ENCODE peak calls at places on chromosomes 7 and 10, in five cellular contexts. One of them, this sample, is unnamed.

GRCh38 chr10:87089746-87090145 is 4.9 kb downstream of the GLUD1 start:
- DNase-seq in NAMALWA: no peak
- DNase-seq in left ventricle myocardium inferior: no peak
- DNase-seq in right atrium auricular region: no peak
- DNase-seq in colonic mucosa: no peak
- DNase-seq in this sample: no peak

GRCh38 chr10:117175901-117176534 is 21.3 kb upstream of the KCNK18 start:
- DNase-seq in colonic mucosa: peak; percentile 86
- DNase-seq in right atrium auricular region: peak; percentile 84
- DNase-seq in left ventricle myocardium inferior: peak; percentile 76
- DNase-seq in NAMALWA: peak; percentile 78
- DNase-seq in this sample: peak; percentile 82

GRCh38 chr10:43204943-43205671 is 61.8 kb downstream of the RASGEF1A start:
- DNase-seq in NAMALWA: peak; percentile 82
- DNase-seq in colonic mucosa: peak; percentile 36
- DNase-seq in right atrium auricular region: no peak
- DNase-seq in left ventricle myocardium inferior: no peak
- DNase-seq in this sample: peak; percentile 73

GRCh38 chr10:131825960-131826650 is 74.7 kb upstream of the PPP2R2D start:
- DNase-seq in left ventricle myocardium inferior: no peak
- DNase-seq in colonic mucosa: no peak
- DNase-seq in NAMALWA: no peak
- DNase-seq in right atrium auricular region: no peak
- DNase-seq in this sample: no peak

GRCh38 chr7:105587899-105588690 is 6.8 kb upstream of the EFCAB10 start:
- DNase-seq in colonic mucosa: no peak
- DNase-seq in NAMALWA: peak; percentile 43
- DNase-seq in left ventricle myocardium inferior: no peak
- DNase-seq in right atrium auricular region: no peak
- DNase-seq in this sample: peak; percentile 48

GRCh38 chr10:113320980-113321379 is 231.9 kb upstream of the HABP2 start:
- DNase-seq in colonic mucosa: no peak
- DNase-seq in left ventricle myocardium inferior: no peak
- DNase-seq in NAMALWA: no peak
- DNase-seq in right atrium auricular region: no peak
- DNase-seq in this sample: no peak

GRCh38 chr10:98134117-98134430 is 383 bp upstream of the R3HCC1L start:
- DNase-seq in NAMALWA: peak; percentile 11
- DNase-seq in right atrium auricular region: no peak
- DNase-seq in left ventricle myocardium inferior: no peak
- DNase-seq in colonic mucosa: no peak
- DNase-seq in this sample: no peak

GRCh38 chr10:58951750-58952149 is 224.7 kb upstream of the PHYHIPL start:
- DNase-seq in left ventricle myocardium inferior: no peak
- DNase-seq in colonic mucosa: no peak
- DNase-seq in right atrium auricular region: no peak
- DNase-seq in NAMALWA: no peak
- DNase-seq in this sample: no peak

GRCh38 chr7:117020605-117021002 is 67.3 kb downstream of the ST7 start:
- DNase-seq in left ventricle myocardium inferior: no peak
- DNase-seq in right atrium auricular region: no peak
- DNase-seq in colonic mucosa: no peak
- DNase-seq in NAMALWA: no peak
- DNase-seq in this sample: no peak

GRCh38 chr7:101168412-101169049 is 3.2 kb upstream of the VGF start:
- DNase-seq in colonic mucosa: no peak
- DNase-seq in left ventricle myocardium inferior: no peak
- DNase-seq in right atrium auricular region: no peak
- DNase-seq in NAMALWA: no peak
- DNase-seq in this sample: no peak

GRCh38 chr10:6228010-6228511 is 25.3 kb downstream of the PFKFB3 start:
- DNase-seq in colonic mucosa: no peak
- DNase-seq in left ventricle myocardium inferior: no peak
- DNase-seq in NAMALWA: no peak
- DNase-seq in right atrium auricular region: no peak
- DNase-seq in this sample: no peak

GRCh38 chr7:76318488-76319353 is 16.2 kb downstream of the HSPB1 start:
- DNase-seq in NAMALWA: peak; percentile 97
- DNase-seq in colonic mucosa: peak; percentile 89
- DNase-seq in left ventricle myocardium inferior: peak; percentile 72
- DNase-seq in right atrium auricular region: peak; percentile 94
- DNase-seq in this sample: peak; percentile 95

GRCh38 chr7:142240546-142240945 is 17.3 kb downstream of the PRSS58 start:
- DNase-seq in left ventricle myocardium inferior: no peak
- DNase-seq in NAMALWA: no peak
- DNase-seq in right atrium auricular region: no peak
- DNase-seq in colonic mucosa: no peak
- DNase-seq in this sample: peak; percentile 62

GRCh38 chr10:34139559-34139958 is 675.5 kb downstream of the PARD3 start:
- DNase-seq in left ventricle myocardium inferior: no peak
- DNase-seq in right atrium auricular region: no peak
- DNase-seq in colonic mucosa: no peak
- DNase-seq in NAMALWA: no peak
- DNase-seq in this sample: no peak

This sample was measured in NB4.